ENCODE peak calls at places on chromosomes 2 and 18, in four cellular contexts. O, N, U and W are unnamed samples.

GRCh38 chr2:238794050-238794449 is 53.8 kb upstream of the TWIST2 start:
- DNase-seq in O (no peak), N (no peak), U (no peak), W (no peak)

GRCh38 chr2:163647300-163647699 is 88.5 kb downstream of the FIGN start:
- DNase-seq in O (no peak), N (no peak), U (no peak), W (no peak)

GRCh38 chr2:107717666-107718065 is 109.0 kb upstream of the RGPD4 start:
- DNase-seq in O (no peak), N (no peak), U (no peak), W (no peak)

GRCh38 chr2:203683932-203684556 is 22.4 kb upstream of the CD28 start:
- DNase-seq in O (no peak), N (peak; percentile 85), U (no peak), W (peak; percentile 90)

GRCh38 chr2:31234690-31235503 is 945 bp downstream of the EHD3 start:
- DNase-seq in O (no peak), N (no peak), U (no peak), W (no peak)

GRCh38 chr2:73984203-73984921 is at the start of gene TET3:
- DNase-seq in O (no peak), N (peak; percentile 67), U (no peak), W (no peak)

GRCh38 chr2:144324446-144325045 is 195.4 kb downstream of the ZEB2 start:
- DNase-seq in O (no peak), N (no peak), U (no peak), W (no peak)

GRCh38 chr18:25281522-25281921 is 70.4 kb downstream of the ZNF521 start:
- DNase-seq in O (no peak), N (no peak), U (no peak), W (no peak)

GRCh38 chr18:48548404-48548771 is 9.6 kb downstream of the CTIF start:
- DNase-seq in O (no peak), N (no peak), U (no peak), W (no peak)

GRCh38 chr2:12776457-12777049 is 59.8 kb downstream of the TRIB2 start:
- DNase-seq in O (no peak), N (no peak), U (no peak), W (no peak)

GRCh38 chr2:163551974-163552373 is 183.8 kb downstream of the FIGN start:
- DNase-seq in O (no peak), N (no peak), U (no peak), W (no peak)

GRCh38 chr2:200757414-200757813 is 54.3 kb upstream of the BZW1 start:
- DNase-seq in O (no peak), N (no peak), U (no peak), W (no peak)

GRCh38 chr18:72868666-72869661 is 1.2 kb upstream of the NETO1 start:
- DNase-seq in O (no peak), N (no peak), U (no peak), W (no peak)

GRCh38 chr2:236661064-236661761 is 91.6 kb downstream of the ACKR3 start:
- DNase-seq in O (no peak), N (no peak), U (no peak), W (peak; percentile 59)

GRCh38 chr2:217248312-217248935 is 388.6 kb upstream of the TNP1 start:
- DNase-seq in O (peak; percentile 85), N (no peak), U (peak; percentile 70), W (no peak)

DNA sequence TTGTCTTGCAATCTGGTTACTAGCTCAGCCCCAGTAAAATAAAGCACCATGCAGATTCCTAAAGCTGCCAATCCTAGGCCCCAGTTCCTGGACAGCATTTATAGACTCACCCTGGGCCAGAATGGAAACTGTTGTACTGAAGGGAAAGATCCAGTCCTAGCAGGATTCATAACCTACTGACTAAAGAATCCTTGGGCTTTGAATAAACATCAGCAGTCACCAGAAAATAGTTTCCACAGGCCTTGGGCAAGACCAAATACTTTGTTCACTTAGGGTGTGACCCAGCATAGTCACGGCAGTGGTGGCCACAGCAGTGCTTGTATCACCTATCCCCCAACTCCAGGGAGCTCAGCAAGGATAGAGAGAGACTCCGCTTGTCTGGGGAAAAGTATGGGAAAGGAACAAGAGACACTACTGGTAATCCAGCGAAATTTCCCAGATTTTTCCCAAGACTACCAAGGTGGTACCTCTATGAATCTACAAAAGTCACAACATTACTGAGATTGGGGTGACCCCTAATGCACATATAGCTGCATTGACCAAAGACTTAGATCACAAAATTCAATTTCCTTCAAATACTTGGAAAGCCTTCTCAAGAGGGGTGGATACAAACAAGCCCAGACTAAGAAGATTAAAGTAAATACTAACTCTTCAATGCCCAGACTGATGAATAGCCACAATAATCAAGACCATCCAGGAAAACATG is 748.1 kb upstream of the LRATD1 start:
- DNase-seq in O (no peak), N (no peak), U (no peak), W (no peak)
- H3K9me3 ChIP-seq in O (peaks cover 5% of the 10 kb centered on the region), N (no peaks in the 10 kb centered on the region), U (no peaks in the 10 kb centered on the region), W (peaks cover 2% of the 10 kb centered on the region)

GRCh38 chr2:240491483-240491882 is 56.0 kb downstream of the GPC1 start:
- DNase-seq in O (no peak), N (no peak), U (no peak), W (no peak)
- H3K9me3 ChIP-seq in O (peaks cover 63% of the 10 kb centered on the region), N (no peaks in the 10 kb centered on the region), U (no peaks in the 10 kb centered on the region), W (no peaks in the 10 kb centered on the region)

GRCh38 chr18:22467760-22468553 is 50.2 kb upstream of the CTAGE1 start:
- DNase-seq in O (no peak), N (no peak), U (no peak), W (peak; percentile 92)
- H3K9me3 ChIP-seq in O (no peaks in the 10 kb centered on the region), N (no peaks in the 10 kb centered on the region), U (no peaks in the 10 kb centered on the region), W (no peaks in the 10 kb centered on the region)

GRCh38 chr18:31973929-31974546 is 31.1 kb upstream of the TRAPPC8 start:
- DNase-seq in O (no peak), N (no peak), U (no peak), W (no peak)

GRCh38 chr18:31978616-31979015 is 35.7 kb upstream of the TRAPPC8 start:
- DNase-seq in O (no peak), N (no peak), U (no peak), W (no peak)

GRCh38 chr18:31979714-31980113 is 36.8 kb upstream of the TRAPPC8 start:
- DNase-seq in O (no peak), N (no peak), U (no peak), W (peak; percentile 13)

GRCh38 chr18:31976242-31976641 is 33.3 kb upstream of the TRAPPC8 start:
- DNase-seq in O (no peak), N (no peak), U (no peak), W (no peak)

GRCh38 chr18:31977270-31977872 is 34.4 kb upstream of the TRAPPC8 start:
- DNase-seq in O (peak; percentile 43), N (peak; percentile 63), U (no peak), W (peak; percentile 48)
- H3K9me3 ChIP-seq in O (peaks cover 26% of the 10 kb centered on the region), N (no peaks in the 10 kb centered on the region), U (no peaks in the 10 kb centered on the region), W (peaks cover 2% of the 10 kb centered on the region)

GRCh38 chr2:81290846-81291245 is 986.3 kb upstream of the LRRTM1 start:
- DNase-seq in O (no peak), N (no peak), U (no peak), W (no peak)
- H3K9me3 ChIP-seq in O (peaks cover 25% of the 10 kb centered on the region), N (no peaks in the 10 kb centered on the region), U (no peaks in the 10 kb centered on the region), W (no peaks in the 10 kb centered on the region)

DNA sequence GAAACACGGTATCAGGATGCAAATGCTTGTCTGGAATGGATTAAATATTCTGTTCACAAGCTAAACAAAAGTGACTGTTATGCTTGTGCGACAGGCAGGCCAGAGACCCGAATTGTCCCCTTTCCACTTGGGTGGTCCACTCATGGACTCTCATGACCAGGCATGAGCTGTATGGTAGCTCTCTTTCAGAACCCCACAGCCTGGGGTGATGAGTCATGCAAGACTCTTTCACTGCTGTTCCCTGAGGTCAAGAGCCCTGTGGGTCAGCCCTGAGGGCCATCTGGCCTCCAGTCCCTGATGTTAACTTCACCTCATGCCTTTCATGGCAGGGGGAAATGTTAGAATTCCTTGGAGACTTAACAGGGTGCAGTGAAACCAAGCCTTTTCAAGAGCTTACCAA is 13.7 kb upstream of the SAP130 start:
- DNase-seq in O (no peak), N (no peak), U (no peak), W (no peak)
- H3K9me3 ChIP-seq in O (peaks cover 30% of the 10 kb centered on the region), N (no peaks in the 10 kb centered on the region), U (no peaks in the 10 kb centered on the region), W (no peaks in the 10 kb centered on the region)